ENCODE peak calls at places on chromosomes 2 and 18, in ten cellular contexts. One of them, this sample, is unnamed.

GRCh38 chr2:129301431-129301913 is 678.0 kb upstream of the RAB6C start:
- DNase-seq in stimulated activated CD8-positive, alpha-beta memory T cell treated with anti-CD3 and anti-CD28 coated beads, Interleukin-4, amount 100 ng/mL, for 48 hours: no peak
- DNase-seq in activated CD4-positive, alpha-beta T cell treated with anti-CD3 and anti-CD28 coated beads, Interleukin-2, amount 10 ng/mL, durations not matched to agents 7 days and 5 days: no peak
- DNase-seq in effector memory CD4-positive, alpha-beta T cell: no peak
- DNase-seq in A172: no peak
- DNase-seq in bronchial epithelial cell: no peak
- DNase-seq in CD8-positive, alpha-beta memory T cell: no peak
- DNase-seq in NCI-H2107: no peak
- DNase-seq in RCC 7860: no peak
- DNase-seq in testis: no peak
- DNase-seq in this sample: no peak

GRCh38 chr18:13641551-13642439 is 84.6 kb downstream of the FAM210A start:
- DNase-seq in testis: peak
- DNase-seq in stimulated activated CD8-positive, alpha-beta memory T cell treated with anti-CD3 and anti-CD28 coated beads, Interleukin-4, amount 100 ng/mL, for 48 hours: no peak
- DNase-seq in NCI-H2107: no peak
- DNase-seq in bronchial epithelial cell: no peak
- DNase-seq in effector memory CD4-positive, alpha-beta T cell: no peak
- DNase-seq in RCC 7860: no peak
- DNase-seq in CD8-positive, alpha-beta memory T cell: no peak
- DNase-seq in activated CD4-positive, alpha-beta T cell treated with anti-CD3 and anti-CD28 coated beads, Interleukin-2, amount 10 ng/mL, durations not matched to agents 7 days and 5 days: no peak
- DNase-seq in A172: no peak
- DNase-seq in this sample: no peak

GRCh38 chr2:199684832-199685231 is 166.2 kb downstream of the FTCDNL1 start:
- DNase-seq in bronchial epithelial cell: no peak
- DNase-seq in activated CD4-positive, alpha-beta T cell treated with anti-CD3 and anti-CD28 coated beads, Interleukin-2, amount 10 ng/mL, durations not matched to agents 7 days and 5 days: no peak
- DNase-seq in stimulated activated CD8-positive, alpha-beta memory T cell treated with anti-CD3 and anti-CD28 coated beads, Interleukin-4, amount 100 ng/mL, for 48 hours: no peak
- DNase-seq in A172: no peak
- DNase-seq in NCI-H2107: no peak
- DNase-seq in RCC 7860: no peak
- DNase-seq in effector memory CD4-positive, alpha-beta T cell: no peak
- DNase-seq in testis: no peak
- DNase-seq in CD8-positive, alpha-beta memory T cell: no peak
- DNase-seq in this sample: no peak

GRCh38 chr2:197920581-197921213 is 116.3 kb downstream of the PLCL1 start:
- DNase-seq in stimulated activated CD8-positive, alpha-beta memory T cell treated with anti-CD3 and anti-CD28 coated beads, Interleukin-4, amount 100 ng/mL, for 48 hours: no peak
- DNase-seq in NCI-H2107: no peak
- DNase-seq in RCC 7860: no peak
- DNase-seq in bronchial epithelial cell: no peak
- DNase-seq in A172: no peak
- DNase-seq in CD8-positive, alpha-beta memory T cell: no peak
- DNase-seq in testis: no peak
- DNase-seq in effector memory CD4-positive, alpha-beta T cell: no peak
- DNase-seq in activated CD4-positive, alpha-beta T cell treated with anti-CD3 and anti-CD28 coated beads, Interleukin-2, amount 10 ng/mL, durations not matched to agents 7 days and 5 days: no peak
- DNase-seq in this sample: no peak

GRCh38 chr2:120389036-120389391 is 43.1 kb downstream of the INHBB start:
- DNase-seq in stimulated activated CD8-positive, alpha-beta memory T cell treated with anti-CD3 and anti-CD28 coated beads, Interleukin-4, amount 100 ng/mL, for 48 hours: no peak
- DNase-seq in A172: no peak
- DNase-seq in activated CD4-positive, alpha-beta T cell treated with anti-CD3 and anti-CD28 coated beads, Interleukin-2, amount 10 ng/mL, durations not matched to agents 7 days and 5 days: no peak
- DNase-seq in NCI-H2107: no peak
- DNase-seq in RCC 7860: no peak
- DNase-seq in CD8-positive, alpha-beta memory T cell: no peak
- DNase-seq in bronchial epithelial cell: no peak
- DNase-seq in effector memory CD4-positive, alpha-beta T cell: no peak
- DNase-seq in testis: peak
- DNase-seq in this sample: no peak

GRCh38 chr2:171320208-171320621 is 113.6 kb downstream of the METTL8 start:
- DNase-seq in stimulated activated CD8-positive, alpha-beta memory T cell treated with anti-CD3 and anti-CD28 coated beads, Interleukin-4, amount 100 ng/mL, for 48 hours: no peak
- DNase-seq in CD8-positive, alpha-beta memory T cell: no peak
- DNase-seq in effector memory CD4-positive, alpha-beta T cell: no peak
- DNase-seq in testis: no peak
- DNase-seq in RCC 7860: no peak
- DNase-seq in A172: no peak
- DNase-seq in bronchial epithelial cell: no peak
- DNase-seq in NCI-H2107: no peak
- DNase-seq in activated CD4-positive, alpha-beta T cell treated with anti-CD3 and anti-CD28 coated beads, Interleukin-2, amount 10 ng/mL, durations not matched to agents 7 days and 5 days: no peak
- DNase-seq in this sample: no peak

GRCh38 chr2:219230201-219230540 is 565 bp downstream of the ANKZF1 start:
- DNase-seq in bronchial epithelial cell: peak
- DNase-seq in stimulated activated CD8-positive, alpha-beta memory T cell treated with anti-CD3 and anti-CD28 coated beads, Interleukin-4, amount 100 ng/mL, for 48 hours: peak
- DNase-seq in testis: peak
- DNase-seq in NCI-H2107: no peak
- DNase-seq in RCC 7860: peak
- DNase-seq in A172: peak
- DNase-seq in activated CD4-positive, alpha-beta T cell treated with anti-CD3 and anti-CD28 coated beads, Interleukin-2, amount 10 ng/mL, durations not matched to agents 7 days and 5 days: peak
- DNase-seq in effector memory CD4-positive, alpha-beta T cell: no peak
- DNase-seq in CD8-positive, alpha-beta memory T cell: peak
- DNase-seq in this sample: no peak

GRCh38 chr2:66488946-66489345 is 54.0 kb downstream of the MEIS1 start:
- DNase-seq in RCC 7860: no peak
- DNase-seq in NCI-H2107: no peak
- DNase-seq in bronchial epithelial cell: no peak
- DNase-seq in CD8-positive, alpha-beta memory T cell: no peak
- DNase-seq in activated CD4-positive, alpha-beta T cell treated with anti-CD3 and anti-CD28 coated beads, Interleukin-2, amount 10 ng/mL, durations not matched to agents 7 days and 5 days: no peak
- DNase-seq in stimulated activated CD8-positive, alpha-beta memory T cell treated with anti-CD3 and anti-CD28 coated beads, Interleukin-4, amount 100 ng/mL, for 48 hours: no peak
- DNase-seq in A172: no peak
- DNase-seq in testis: no peak
- DNase-seq in effector memory CD4-positive, alpha-beta T cell: no peak
- DNase-seq in this sample: no peak

This sample was measured in T-helper 22 cell.